ENCODE peak calls at places on chromosomes 12 and 14, in five cellular contexts. X is fibroblast of lung, Y is endothelial cell, E is cardiac fibroblast, D is HL-60. W is an unnamed sample.

GRCh38 chr12:87092421-87092820 is 836.2 kb upstream of the MGAT4C start:
- DNase-seq in E (no peak), X (no peak), Y (no peak), D (no peak), W (no peak)

GRCh38 chr12:55767156-55767555 is 24.2 kb downstream of the GDF11 start:
- DNase-seq in Y (no peak), D (no peak), X (no peak), E (no peak), W (no peak)

GRCh38 chr12:65759735-65760134 is 64.5 kb upstream of the HMGA2 start:
- DNase-seq in X (no peak), E (no peak), D (no peak), Y (no peak), W (no peak)

GRCh38 chr14:63895510-63895909 is 42.7 kb downstream of the SYNE2 start:
- DNase-seq in Y (no peak), X (no peak), E (no peak), D (no peak), W (no peak)

GRCh38 chr12:105698047-105698446 is 367.6 kb downstream of the C12orf75 start:
- DNase-seq in Y (no peak), D (no peak), E (no peak), X (no peak), W (no peak)

GRCh38 chr12:74365178-74365964 is 172.3 kb upstream of the ATXN7L3B start:
- DNase-seq in Y (peak; percentile 8), X (peak; percentile 51), D (no peak), E (peak; percentile 48), W (peak; percentile 38)

GRCh38 chr14:92686763-92687427 is 61.5 kb downstream of the LGMN start:
- DNase-seq in Y (peak; percentile 98), E (peak; percentile 74), D (no peak), X (peak; percentile 56), W (peak; percentile 67)

GRCh38 chr12:57224973-57225679 is 4.4 kb upstream of the SHMT2 start:
- DNase-seq in Y (peak; percentile 80), X (peak; percentile 32), E (peak; percentile 49), D (no peak), W (peak; percentile 76)

GRCh38 chr12:8493084-8493483 is 20.2 kb upstream of the CLEC4D start:
- DNase-seq in E (no peak), D (peak; percentile 86), X (no peak), Y (no peak), W (peak; percentile 82)

GRCh38 chr14:47675239-47675488 is 241 bp downstream of the MDGA2 start:
- DNase-seq in X (no peak), E (no peak), Y (no peak), D (no peak), W (no peak)

GRCh38 chr12:15691372-15691771 is 97.8 kb downstream of the EPS8 start:
- DNase-seq in E (no peak), D (no peak), X (no peak), Y (no peak), W (no peak)

GRCh38 chr14:89351364-89351957 is 65.6 kb downstream of the FOXN3 start:
- DNase-seq in D (no peak), X (peak; percentile 69), Y (no peak), E (peak; percentile 58), W (peak; percentile 53)

GRCh38 chr14:104600141-104600643 is 4.4 kb downstream of the TMEM179 start:
- DNase-seq in D (no peak), E (no peak), X (no peak), Y (no peak), W (no peak)

GRCh38 chr12:49058366-49059062 is 2.1 kb downstream of the KMT2D start:
- DNase-seq in E (no peak), X (no peak), D (no peak), Y (no peak), W (peak; percentile 15)

GRCh38 chr14:68934034-68934433 is 45.1 kb downstream of the ACTN1 start:
- DNase-seq in Y (no peak), X (peak; percentile 47), D (no peak), E (no peak), W (no peak)

GRCh38 chr12:119014368-119014767 is 33.0 kb downstream of the SRRM4 start:
- DNase-seq in Y (no peak), D (no peak), E (no peak), X (no peak), W (no peak)

GRCh38 chr12:11672361-11672760 is 22.9 kb downstream of the ETV6 start:
- DNase-seq in D (no peak), E (no peak), X (no peak), Y (no peak), W (no peak)

GRCh38 chr12:18250313-18250916 is 10.9 kb upstream of the PIK3C2G start:
- DNase-seq in Y (peak; percentile 32), D (no peak), E (peak; percentile 84), X (peak; percentile 84), W (peak; percentile 2)

GRCh38 chr12:8829621-8830020 is 7.2 kb downstream of the A2ML1 start:
- DNase-seq in E (no peak), D (no peak), Y (no peak), X (no peak), W (no peak)

GRCh38 chr12:132015686-132016430 is 66.1 kb downstream of the EP400 start:
- DNase-seq in D (no peak), X (no peak), E (no peak), Y (no peak), W (no peak)

GRCh38 chr12:132009336-132009859 is 59.7 kb downstream of the EP400 start:
- DNase-seq in X (no peak), Y (no peak), E (no peak), D (no peak), W (no peak)

GRCh38 chr12:132018193-132018916 is 68.6 kb downstream of the EP400 start:
- DNase-seq in E (no peak), Y (no peak), D (no peak), X (no peak), W (peak; percentile 12)

GRCh38 chr12:132014915-132015280 is 65.2 kb downstream of the EP400 start:
- DNase-seq in Y (no peak), D (no peak), E (no peak), X (no peak), W (no peak)

DNA sequence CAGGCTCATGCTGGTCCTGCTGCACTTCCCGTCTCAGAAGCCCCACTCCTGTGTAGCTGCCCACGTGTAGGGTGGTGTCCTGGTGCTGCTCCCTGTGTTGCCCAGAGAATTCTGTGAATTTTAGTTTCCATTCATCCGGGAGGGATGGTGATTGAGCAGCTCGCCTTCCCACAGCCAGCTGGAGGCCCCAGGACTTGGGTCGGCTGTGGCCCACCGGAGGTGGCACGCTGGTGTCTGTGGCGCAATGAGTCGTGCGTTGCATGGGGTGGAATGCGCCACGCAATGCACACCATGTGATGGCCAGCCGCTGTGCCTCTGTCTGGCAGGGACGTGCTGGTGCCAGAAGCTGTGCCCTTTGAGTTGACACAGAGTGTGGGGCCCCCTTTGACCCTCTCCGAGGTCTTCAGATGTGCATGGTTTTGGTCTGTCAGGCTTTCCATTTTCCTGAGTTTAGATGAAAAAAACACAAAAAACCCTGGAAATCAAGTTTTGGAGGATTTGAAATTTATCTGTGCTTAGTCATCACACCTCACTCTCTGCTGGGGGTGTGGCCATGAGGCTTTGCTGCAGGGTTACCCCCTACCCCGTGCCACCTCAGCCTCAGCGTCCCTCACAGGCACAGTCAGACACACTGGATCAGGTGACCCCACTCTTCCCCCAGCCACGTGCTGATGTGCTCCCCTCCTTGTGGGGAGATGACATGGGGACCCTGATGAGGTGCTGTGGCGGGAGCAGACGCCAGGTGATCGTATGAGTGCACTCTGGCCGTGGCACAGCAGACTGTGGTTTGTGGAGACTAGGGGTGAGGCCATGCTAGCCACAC is 64.6 kb downstream of the EP400 start:
- DNase-seq in Y (no peak), D (no peak), X (no peak), E (no peak), W (no peak)
- TF ChIP-seq CTCF in Y (no peak), D (no peak), X (no peak), E (no peak), W (no peak)

GRCh38 chr14:33647385-33647786 is 303.5 kb downstream of the EGLN3 start:
- DNase-seq in E (peak; percentile 91), Y (no peak), X (peak; percentile 96), D (no peak), W (no peak)
- TF ChIP-seq CTCF in E (no peak), Y (no peak), X (no peak), D (no peak), W (no peak)

GRCh38 chr12:12986775-12987332 is 13.2 kb downstream of the HEBP1 start:
- DNase-seq in E (no peak), Y (no peak), D (no peak), X (no peak), W (no peak)

GRCh38 chr12:12983420-12984035 is 16.5 kb downstream of the HEBP1 start:
- DNase-seq in E (peak; percentile 81), Y (peak; percentile 30), X (peak; percentile 73), D (no peak), W (no peak)

GRCh38 chr12:12984119-12984518 is 15.9 kb downstream of the HEBP1 start:
- DNase-seq in Y (no peak), X (no peak), D (no peak), E (no peak), W (no peak)

GRCh38 chr12:12987421-12987820 is 12.6 kb downstream of the HEBP1 start:
- DNase-seq in X (no peak), D (no peak), E (no peak), Y (no peak), W (no peak)

GRCh38 chr12:12985817-12986408 is 14.2 kb downstream of the HEBP1 start:
- DNase-seq in Y (peak; percentile 62), X (peak; percentile 23), E (peak; percentile 45), D (no peak), W (peak; percentile 49)
- TF ChIP-seq CTCF in Y (peak; percentile 56), X (peak; percentile 65), E (peak; percentile 69), D (peak; percentile 35), W (peak; percentile 59)

GRCh38 chr12:114636723-114637480 is 47.1 kb downstream of the TBX3 start:
- DNase-seq in D (no peak), E (peak; percentile 25), Y (peak; percentile 16), X (peak; percentile 36), W (no peak)
- TF ChIP-seq CTCF in D (no peak), E (peak; percentile 44), Y (no peak), X (peak; percentile 58), W (no peak)

W was measured in activated CD8-positive, alpha-beta T cell treated with anti-CD3 and anti-CD28 coated beads for 36 hours.